ENCODE peak calls at places on chromosomes 6 and 20, in four cellular contexts. One of them, this sample, is unnamed.

GRCh38 chr6:112833546-112834215 is 486.6 kb downstream of the RFPL4B start:
- DNase-seq in hepatocyte: no peak
- DNase-seq in neural progenitor cell: no peak
- DNase-seq in GM23338: no peak
- DNase-seq in this sample: peak; percentile 61

GRCh38 chr6:44104661-44105060 is 22.6 kb downstream of the MRPL14 start:
- DNase-seq in hepatocyte: no peak
- DNase-seq in neural progenitor cell: no peak
- DNase-seq in GM23338: no peak
- DNase-seq in this sample: no peak

GRCh38 chr20:53171065-53171464 is 198.9 kb downstream of the TSHZ2 start:
- DNase-seq in hepatocyte: no peak
- DNase-seq in neural progenitor cell: no peak
- DNase-seq in GM23338: no peak
- DNase-seq in this sample: no peak

GRCh38 chr6:52399511-52400315 is 20.4 kb upstream of the EFHC1 start:
- DNase-seq in hepatocyte: peak; percentile 77
- DNase-seq in neural progenitor cell: peak; percentile 77
- DNase-seq in GM23338: peak; percentile 90
- DNase-seq in this sample: peak; percentile 33

GRCh38 chr6:73969982-73970960 is 274.3 kb downstream of the CD109 start:
- DNase-seq in hepatocyte: peak; percentile 64
- DNase-seq in neural progenitor cell: peak; percentile 81
- DNase-seq in GM23338: peak; percentile 80
- DNase-seq in this sample: peak; percentile 45

GRCh38 chr20:51525241-51526104 is 17.0 kb downstream of the NFATC2 start:
- DNase-seq in hepatocyte: no peak
- DNase-seq in neural progenitor cell: no peak
- DNase-seq in GM23338: no peak
- DNase-seq in this sample: no peak

GRCh38 chr20:63134201-63134612 is 81.7 kb downstream of the YTHDF1 start:
- DNase-seq in hepatocyte: no peak
- DNase-seq in neural progenitor cell: peak; percentile 33
- DNase-seq in GM23338: peak; percentile 60
- DNase-seq in this sample: no peak

GRCh38 chr20:5122861-5123260 is 3.1 kb upstream of the PCNA start:
- DNase-seq in hepatocyte: no peak
- DNase-seq in neural progenitor cell: no peak
- DNase-seq in GM23338: no peak
- DNase-seq in this sample: no peak

GRCh38 chr6:145015739-145016558 is 719.4 kb downstream of the EPM2A start:
- DNase-seq in hepatocyte: peak; percentile 58
- DNase-seq in neural progenitor cell: no peak
- DNase-seq in GM23338: no peak
- DNase-seq in this sample: peak; percentile 96

GRCh38 chr6:126914172-126914571 is 204.3 kb upstream of the RSPO3 start:
- DNase-seq in hepatocyte: no peak
- DNase-seq in neural progenitor cell: no peak
- DNase-seq in GM23338: no peak
- DNase-seq in this sample: no peak

GRCh38 chr6:154615483-154616025 is 105.1 kb upstream of the CNKSR3 start:
- DNase-seq in hepatocyte: peak; percentile 66
- DNase-seq in neural progenitor cell: no peak
- DNase-seq in GM23338: peak; percentile 19
- DNase-seq in this sample: peak; percentile 62

GRCh38 chr6:121110733-121111132 is 223.5 kb downstream of the TBC1D32 start:
- DNase-seq in hepatocyte: no peak
- DNase-seq in neural progenitor cell: no peak
- DNase-seq in GM23338: no peak
- DNase-seq in this sample: no peak

GRCh38 chr20:1905009-1905408 is 9.8 kb downstream of the SIRPA start:
- DNase-seq in hepatocyte: no peak
- DNase-seq in neural progenitor cell: no peak
- DNase-seq in GM23338: no peak
- DNase-seq in this sample: no peak

GRCh38 chr6:166406197-166406596 is 23.5 kb upstream of the MPC1 start:
- DNase-seq in hepatocyte: no peak
- DNase-seq in neural progenitor cell: no peak
- DNase-seq in GM23338: no peak
- DNase-seq in this sample: no peak

GRCh38 chr20:56807118-56807517 is 178.0 kb downstream of the TFAP2C start:
- DNase-seq in hepatocyte: no peak
- DNase-seq in neural progenitor cell: peak; percentile 68
- DNase-seq in GM23338: no peak
- DNase-seq in this sample: no peak

GRCh38 chr6:4613381-4613780 is 162.8 kb upstream of the CDYL start:
- DNase-seq in hepatocyte: no peak
- DNase-seq in neural progenitor cell: no peak
- DNase-seq in GM23338: no peak
- DNase-seq in this sample: no peak

GRCh38 chr20:38125157-38126056 is 39.7 kb downstream of the TGM2 start:
- DNase-seq in hepatocyte: no peak
- DNase-seq in neural progenitor cell: no peak
- DNase-seq in GM23338: no peak
- DNase-seq in this sample: peak; percentile 62

GRCh38 chr6:122704086-122704485 is 75.4 kb upstream of the FABP7 start:
- DNase-seq in hepatocyte: no peak
- DNase-seq in neural progenitor cell: no peak
- DNase-seq in GM23338: no peak
- DNase-seq in this sample: no peak

GRCh38 chr6:1917628-1918371 is 308.1 kb downstream of the FOXC1 start:
- DNase-seq in hepatocyte: peak; percentile 24
- DNase-seq in neural progenitor cell: no peak
- DNase-seq in GM23338: no peak
- DNase-seq in this sample: peak; percentile 87

GRCh38 chr20:2859330-2860121 is 13.8 kb upstream of the PTPRA start:
- DNase-seq in hepatocyte: no peak
- DNase-seq in neural progenitor cell: no peak
- DNase-seq in GM23338: no peak
- DNase-seq in this sample: peak; percentile 31

GRCh38 chr6:159686697-159687096 is 6.3 kb downstream of the SOD2 start:
- DNase-seq in hepatocyte: no peak
- DNase-seq in neural progenitor cell: no peak
- DNase-seq in GM23338: no peak
- DNase-seq in this sample: no peak

GRCh38 chr20:57932227-57932864 is 222.5 kb upstream of the PMEPA1 start:
- DNase-seq in hepatocyte: no peak
- DNase-seq in neural progenitor cell: no peak
- DNase-seq in GM23338: no peak
- DNase-seq in this sample: no peak

GRCh38 chr6:108707328-108707976 is 140.8 kb upstream of the ARMC2 start:
- DNase-seq in hepatocyte: no peak
- DNase-seq in neural progenitor cell: no peak
- DNase-seq in GM23338: no peak
- DNase-seq in this sample: no peak

GRCh38 chr6:33860706-33861474 is 57.1 kb upstream of the MLN start:
- DNase-seq in hepatocyte: no peak
- DNase-seq in neural progenitor cell: no peak
- DNase-seq in GM23338: no peak
- DNase-seq in this sample: no peak

DNA sequence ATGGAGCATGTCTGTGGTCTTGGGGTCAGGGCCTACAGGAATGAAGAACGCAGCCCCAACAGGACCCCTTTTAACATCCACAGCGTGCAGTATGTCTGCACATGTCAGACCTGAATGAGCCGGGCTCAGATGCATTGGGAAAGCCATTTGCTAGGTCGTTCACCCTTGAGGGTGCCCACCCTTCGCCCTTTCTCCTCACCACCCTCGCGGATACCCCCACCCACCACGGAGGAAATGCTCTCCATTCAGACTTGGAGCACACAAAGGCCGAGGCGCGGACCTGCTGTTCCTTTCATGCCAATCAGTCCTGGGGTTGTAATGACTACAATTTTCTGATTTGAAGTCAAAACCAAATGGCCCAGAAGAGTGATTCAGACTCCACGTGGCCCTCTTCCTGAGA is 62.7 kb downstream of the EDN3 start:
- DNase-seq in hepatocyte: no peak
- DNase-seq in neural progenitor cell: peak; percentile 67
- DNase-seq in GM23338: no peak
- DNase-seq in this sample: no peak
- H2AFZ ChIP-seq in hepatocyte: no peak overlapping the region
- H2AFZ ChIP-seq in neural progenitor cell: no peak overlapping the region
- H2AFZ ChIP-seq in GM23338: peak overlapping the region; percentile 84
- H2AFZ ChIP-seq in this sample: no peak overlapping the region

GRCh38 chr6:110996661-110997060 is 14.8 kb downstream of the RPF2 start:
- DNase-seq in hepatocyte: no peak
- DNase-seq in neural progenitor cell: no peak
- DNase-seq in GM23338: no peak
- DNase-seq in this sample: no peak

DNA sequence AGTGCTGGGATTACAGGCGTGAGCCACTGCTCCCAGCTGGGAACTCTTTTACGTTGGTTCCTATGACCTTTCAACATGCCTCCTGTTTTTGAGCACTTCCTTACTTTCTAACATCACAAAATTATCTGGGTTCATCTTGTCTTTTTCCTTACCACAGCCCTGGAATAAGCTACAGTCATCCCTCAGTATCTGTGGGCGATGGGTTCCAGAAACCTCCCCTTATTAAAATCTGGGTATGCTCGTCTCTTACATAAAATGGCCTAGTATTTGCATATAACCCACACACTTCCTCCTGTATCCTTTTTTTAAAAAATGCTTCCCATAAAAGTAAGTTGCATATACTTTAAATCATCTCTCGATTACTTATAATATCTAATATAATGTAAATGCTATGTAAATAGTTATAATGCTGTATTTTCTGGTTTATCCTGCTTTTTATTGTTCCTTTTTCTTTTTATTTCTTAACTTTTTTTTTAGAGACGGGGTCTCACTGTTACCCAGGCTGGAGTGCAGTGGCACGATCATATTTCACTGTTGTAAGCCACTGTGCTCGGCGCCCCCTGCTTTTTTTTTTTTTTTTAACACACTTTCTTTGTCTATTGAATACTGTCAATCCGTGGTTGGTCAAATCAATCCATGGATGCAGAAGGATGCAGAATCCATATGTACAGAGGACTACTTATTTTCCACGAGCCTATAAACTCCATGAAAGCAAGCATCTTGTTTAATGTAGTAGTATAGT is 9.2 kb downstream of the RPF2 start:
- DNase-seq in hepatocyte: no peak
- DNase-seq in neural progenitor cell: no peak
- DNase-seq in GM23338: no peak
- DNase-seq in this sample: no peak
- TF ChIP-seq CTCF in hepatocyte: no peak
- TF ChIP-seq CTCF in neural progenitor cell: peak; percentile 11
- TF ChIP-seq CTCF in GM23338: no peak
- TF ChIP-seq CTCF in this sample: no peak

DNA sequence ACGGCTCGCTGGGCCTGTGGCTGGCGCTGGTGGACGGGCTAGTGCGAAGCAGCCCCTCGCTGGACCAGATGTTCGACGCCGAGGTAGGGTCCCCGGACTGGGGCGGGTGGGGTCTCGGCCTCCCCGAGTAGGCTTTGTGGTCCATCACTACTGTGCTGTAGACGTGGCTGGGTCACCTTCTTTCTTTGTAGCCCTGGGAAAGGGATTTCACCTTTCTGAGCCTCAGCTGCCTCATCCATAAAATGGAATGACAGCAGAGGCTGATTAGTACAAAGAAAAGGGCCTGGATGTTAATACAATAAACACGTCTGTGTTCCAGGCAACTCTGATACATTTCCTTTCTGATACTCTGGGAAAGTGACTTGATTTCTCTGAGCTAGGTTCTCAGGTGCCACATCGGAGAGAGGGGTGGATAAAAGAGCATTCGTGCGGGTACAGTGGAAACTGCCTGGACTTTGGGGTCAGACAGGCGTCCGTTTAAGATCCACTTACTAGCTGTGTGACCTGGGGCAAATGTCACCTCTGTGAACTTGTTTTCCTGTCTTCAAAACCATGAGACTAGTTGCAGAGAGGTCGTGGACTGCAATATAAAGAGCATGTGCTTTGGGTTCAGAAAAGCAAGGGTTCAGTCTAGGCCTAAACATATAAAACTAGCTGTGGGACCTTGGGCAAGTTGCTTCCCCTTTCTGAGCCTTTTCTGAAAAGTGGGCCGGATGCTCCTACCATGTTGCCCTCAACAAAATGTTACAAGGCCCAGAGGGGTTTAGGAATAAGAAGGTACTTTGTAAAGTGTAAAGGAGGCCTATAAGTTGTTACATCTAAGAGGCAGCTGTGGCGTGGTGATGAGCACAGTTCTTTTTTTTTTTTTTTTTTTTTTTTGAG is 896 bp downstream of the SYS1 start:
- DNase-seq in hepatocyte: no peak
- DNase-seq in neural progenitor cell: no peak
- DNase-seq in GM23338: no peak
- DNase-seq in this sample: no peak
- H2AFZ ChIP-seq in hepatocyte: peak overlapping the region; percentile 69
- H2AFZ ChIP-seq in neural progenitor cell: peak overlapping the region; percentile 84
- H2AFZ ChIP-seq in GM23338: peak overlapping the region; percentile 61
- H2AFZ ChIP-seq in this sample: peak overlapping the region; percentile 96

DNA sequence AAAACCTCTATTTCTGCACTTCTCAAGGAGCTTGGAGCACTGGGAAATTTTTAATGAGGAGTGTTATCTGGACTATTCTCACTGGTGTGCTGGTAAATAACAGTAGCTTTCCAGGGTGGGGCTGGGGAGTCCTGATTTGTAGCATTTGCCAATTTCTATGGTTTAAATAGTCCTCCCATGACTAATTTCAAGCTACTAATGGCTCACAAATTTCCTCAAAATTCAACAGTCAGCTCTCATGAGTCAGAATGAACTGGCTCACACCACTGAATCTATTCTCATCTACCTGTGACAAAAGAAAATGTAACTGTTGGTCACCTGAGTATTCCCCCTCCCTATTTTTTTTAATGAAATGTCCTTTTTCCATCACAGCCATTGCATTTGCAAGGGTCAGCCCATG is 449.6 kb downstream of the KIF16B start:
- DNase-seq in hepatocyte: no peak
- DNase-seq in neural progenitor cell: no peak
- DNase-seq in GM23338: no peak
- DNase-seq in this sample: no peak
- TF ChIP-seq CTCF in hepatocyte: no peak
- TF ChIP-seq CTCF in neural progenitor cell: no peak
- TF ChIP-seq CTCF in GM23338: no peak
- TF ChIP-seq CTCF in this sample: no peak

DNA sequence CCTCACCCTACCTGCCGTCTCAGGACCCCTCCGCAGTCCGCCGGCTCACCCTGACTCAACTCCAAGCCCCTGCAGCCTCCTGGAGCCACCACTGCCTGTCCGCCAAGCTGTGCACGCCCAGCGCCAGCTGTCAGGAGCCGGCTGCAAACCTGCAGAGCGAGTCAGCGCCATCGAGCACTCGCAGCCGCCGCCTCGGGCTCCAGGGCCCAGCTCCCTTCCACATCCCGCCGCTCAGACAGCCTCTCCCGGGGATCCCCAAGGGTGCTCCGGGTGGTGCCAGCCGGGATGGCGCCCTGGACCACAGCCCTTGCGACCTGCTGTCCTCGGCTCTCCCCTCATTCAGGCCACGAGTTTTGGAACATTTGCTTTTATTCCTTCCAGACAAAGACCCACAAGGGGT is 4.2 kb downstream of the TNNC2 start:
- DNase-seq in hepatocyte: no peak
- DNase-seq in neural progenitor cell: no peak
- DNase-seq in GM23338: peak; percentile 64
- DNase-seq in this sample: no peak
- H2AFZ ChIP-seq in hepatocyte: no peak overlapping the region
- H2AFZ ChIP-seq in neural progenitor cell: no peak overlapping the region
- H2AFZ ChIP-seq in GM23338: peak overlapping the region; percentile 47
- H2AFZ ChIP-seq in this sample: peak overlapping the region; percentile 54